ENCODE peak calls at places on chromosomes 6 and 20, in ten cellular contexts. Q is ovary, K is IMR-90, X is right lobe of liver, Z is heart left ventricle, B is uterus, L is HCT116, V is adrenal gland, M is tibial nerve, P is stomach. G is an unnamed sample. For H3K27me3, the result is how much of the 10 kb centered on the place peaks cover.

GRCh38 chr6:71468841-71469750 is 180.5 kb downstream of the OGFRL1 start:
- DNase-seq in V (no peak), K (peak), Q (no peak), L (no peak), M (no peak), Z (no peak), P (no peak), B (peak), X (no peak), G (no peak)

GRCh38 chr6:73062837-73063236 is 162.5 kb downstream of the KHDC1L start:
- DNase-seq in K (no peak), Z (no peak), L (no peak), B (no peak), P (no peak), M (no peak), Q (no peak), V (no peak), X (no peak), G (no peak)

GRCh38 chr6:16362296-16362695 is 123.9 kb downstream of the GMPR start:
- DNase-seq in Q (no peak), K (no peak), L (no peak), M (no peak), B (no peak), V (no peak), Z (no peak), P (no peak), X (no peak), G (no peak)

GRCh38 chr6:96923871-96924493 is 546 bp upstream of the KLHL32 start:
- DNase-seq in L (no peak), Z (no peak), B (no peak), P (no peak), V (no peak), M (no peak), X (no peak), K (no peak), Q (no peak), G (no peak)

GRCh38 chr6:41689171-41690008 is 46.0 kb downstream of the TFEB start:
- DNase-seq in Q (no peak), Z (no peak), P (peak), V (no peak), B (no peak), L (no peak), M (no peak), X (no peak), K (peak), G (no peak)

GRCh38 chr6:7910654-7911344 is at the start of gene TXNDC5:
- DNase-seq in K (peak), B (peak), L (no peak), Q (peak), Z (peak), P (peak), X (peak), V (peak), M (peak), G (peak)

GRCh38 chr20:15756401-15756800 is 816.8 kb downstream of the KIF16B start:
- DNase-seq in Z (no peak), L (no peak), X (no peak), Q (no peak), P (no peak), V (no peak), K (no peak), B (no peak), M (no peak), G (no peak)

GRCh38 chr6:46491201-46491788 is at the start of gene RCAN2:
- DNase-seq in Q (peak), L (peak), X (peak), Z (peak), B (peak), P (peak), K (peak), V (peak), M (peak), G (peak)

GRCh38 chr20:44803383-44803941 is 6.9 kb downstream of the RIMS4 start:
- DNase-seq in Q (no peak), P (no peak), M (no peak), B (no peak), L (no peak), V (no peak), Z (no peak), X (no peak), K (no peak), G (no peak)

GRCh38 chr6:38632490-38632889 is 7.2 kb downstream of the BTBD9 start:
- DNase-seq in L (no peak), B (no peak), Z (no peak), P (no peak), X (no peak), V (no peak), M (no peak), K (no peak), Q (no peak), G (no peak)

GRCh38 chr6:153856929-153857376 is 182.1 kb upstream of the OPRM1 start:
- DNase-seq in B (no peak), M (no peak), V (no peak), L (no peak), Z (no peak), Q (no peak), K (no peak), X (no peak), P (no peak), G (no peak)

GRCh38 chr6:149940673-149940984 is 1.2 kb upstream of the ULBP2 start:
- DNase-seq in P (no peak), L (no peak), M (no peak), B (no peak), X (no peak), K (no peak), V (peak), Q (no peak), Z (no peak), G (no peak)

GRCh38 chr20:63732118-63733095 is 4.1 kb upstream of the LIME1 start:
- DNase-seq in K (no peak), M (no peak), V (no peak), B (no peak), Z (no peak), L (no peak), Q (no peak), P (no peak), X (peak), G (no peak)

GRCh38 chr6:131946992-131947955 is 3.9 kb downstream of the CCN2 start:
- DNase-seq in L (no peak), X (no peak), M (no peak), Z (no peak), P (no peak), V (no peak), Q (no peak), B (no peak), K (peak), G (no peak)

GRCh38 chr20:8639112-8639778 is 429.6 kb upstream of the PLCB4 start:
- DNase-seq in X (no peak), P (no peak), B (no peak), V (no peak), Z (no peak), M (no peak), L (no peak), Q (no peak), K (no peak), G (no peak)

GRCh38 chr20:57272883-57273282 is 6.4 kb upstream of the BMP7 start:
- DNase-seq in P (no peak), V (no peak), M (no peak), L (no peak), B (no peak), X (no peak), K (no peak), Z (no peak), Q (no peak), G (no peak)

GRCh38 chr6:118905851-118906250 is 11.9 kb downstream of the ASF1A start:
- DNase-seq in X (no peak), P (no peak), Q (no peak), L (no peak), K (no peak), B (no peak), M (no peak), Z (no peak), V (no peak), G (no peak)

GRCh38 chr20:17795449-17796095 is 95.8 kb downstream of the BANF2 start:
- DNase-seq in B (no peak), L (no peak), Q (no peak), P (no peak), M (no peak), K (no peak), Z (peak), V (no peak), X (peak), G (no peak)

GRCh38 chr6:5422321-5422915 is 161.1 kb downstream of the FARS2 start:
- DNase-seq in P (peak), M (no peak), B (no peak), Q (no peak), Z (no peak), L (peak), X (no peak), V (no peak), K (peak), G (peak)

GRCh38 chr20:10789386-10789785 is 115.6 kb upstream of the JAG1 start:
- DNase-seq in Q (no peak), X (no peak), P (no peak), K (no peak), V (no peak), M (no peak), Z (no peak), L (peak), B (no peak), G (no peak)

GRCh38 chr6:27312146-27312949 is at the start of gene POM121L2:
- DNase-seq in Q (peak), X (peak), P (peak), B (no peak), V (peak), Z (peak), M (no peak), K (peak), L (no peak), G (peak)

GRCh38 chr20:39252035-39252434 is 289.9 kb downstream of the DHX35 start:
- DNase-seq in M (no peak), X (no peak), B (no peak), L (no peak), Q (no peak), P (no peak), V (no peak), K (no peak), Z (no peak), G (no peak)

GRCh38 chr20:10672579-10673127 is 1.1 kb downstream of the JAG1 start:
- DNase-seq in Q (peak), V (peak), P (peak), Z (peak), K (peak), M (no peak), B (peak), X (peak), L (no peak), G (peak)

GRCh38 chr6:162387723-162388382 is 339.7 kb downstream of the PRKN start:
- DNase-seq in P (no peak), Z (peak), B (no peak), L (no peak), X (no peak), Q (no peak), K (no peak), M (peak), V (no peak), G (no peak)

GRCh38 chr6:143015300-143015706 is 45.4 kb upstream of the AIG1 start:
- DNase-seq in X (no peak), K (no peak), M (no peak), V (no peak), B (no peak), P (no peak), Q (no peak), Z (no peak), L (no peak), G (no peak)

GRCh38 chr20:48850681-48851299 is 23.0 kb upstream of the PREX1 start:
- DNase-seq in B (no peak), X (no peak), Z (no peak), Q (no peak), P (no peak), V (no peak), K (no peak), L (no peak), M (no peak), G (no peak)

GRCh38 chr6:106731843-106732160 is 102.4 kb downstream of the QRSL1 start:
- DNase-seq in Q (no peak), M (no peak), X (no peak), L (no peak), Z (no peak), P (no peak), K (no peak), V (no peak), B (no peak), G (no peak)

GRCh38 chr6:126143650-126144260 is 157.4 kb downstream of the TRMT11 start:
- DNase-seq in M (no peak), Z (no peak), K (no peak), Q (no peak), P (no peak), L (no peak), X (no peak), B (no peak), V (no peak), G (no peak)

GRCh38 chr6:130365166-130366010 is 429 bp upstream of the TMEM200A start:
- DNase-seq in K (peak), V (peak), P (peak), Q (peak), M (peak), L (peak), X (no peak), B (peak), Z (peak), G (peak)

GRCh38 chr6:41614713-41615112 is 23.6 kb upstream of the MDFI start:
- DNase-seq in B (no peak), M (no peak), Q (no peak), K (no peak), V (no peak), L (no peak), Z (no peak), P (no peak), X (no peak), G (no peak)

GRCh38 chr6:84220809-84221409 is 6.5 kb downstream of the CEP162 start:
- DNase-seq in V (no peak), X (no peak), Z (no peak), L (peak), Q (no peak), K (peak), M (no peak), P (no peak), B (no peak), G (no peak)

DNA sequence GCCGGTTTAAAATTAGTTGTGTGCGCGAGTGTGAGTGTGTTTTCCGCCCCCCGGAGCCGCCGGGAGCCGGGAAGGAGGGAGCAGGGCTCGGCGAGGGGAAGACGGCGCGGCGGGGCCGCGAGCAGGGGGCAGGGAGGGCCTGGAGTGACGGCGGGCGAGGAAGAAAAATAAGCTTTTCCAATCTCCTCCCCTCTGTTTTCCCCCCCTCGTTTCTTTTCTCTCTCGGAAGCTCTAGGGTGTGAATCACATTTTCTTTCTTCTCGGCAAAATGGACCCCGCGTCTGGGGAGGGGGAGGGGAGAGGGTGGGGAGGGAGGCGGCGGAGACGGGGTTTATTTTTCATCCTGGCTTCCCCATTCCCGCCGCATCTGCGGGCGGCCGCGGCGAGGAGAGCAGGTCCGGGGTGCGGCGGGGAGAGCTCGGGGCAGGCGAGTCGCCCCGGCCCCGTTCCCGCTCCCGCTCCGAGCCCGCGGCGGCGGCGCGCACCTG is 881 bp downstream of the BICRAL start:
- DNase-seq in P (peak), Z (peak), B (peak), K (peak), V (peak), Q (peak), M (peak), X (peak), L (peak), G (peak)
- TF ChIP-seq POLR2A in P (no peak), Z (peak), B (peak), K (peak), V (peak), Q (peak), M (peak), X (peak), L (no peak), G (peak)

DNA sequence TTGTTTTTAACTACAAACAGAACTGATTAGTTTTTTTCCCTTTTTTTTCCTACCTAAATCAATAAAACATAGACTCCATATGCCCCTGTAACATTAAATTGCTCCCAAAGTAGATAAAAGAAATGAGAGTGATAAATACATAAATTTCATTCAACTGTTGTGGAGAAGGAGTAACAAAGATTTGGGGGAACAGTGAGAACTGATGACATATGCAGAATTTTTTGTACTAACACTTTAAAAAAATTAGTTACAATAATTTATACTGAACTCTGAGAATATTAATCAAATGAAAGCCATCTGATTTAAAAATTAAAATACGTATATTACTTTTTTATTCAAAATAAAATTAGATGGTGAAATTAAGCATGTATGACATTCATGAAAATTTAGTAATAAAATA is 195.7 kb downstream of the COL19A1 start:
- DNase-seq in Z (no peak), P (no peak), V (no peak), L (no peak), Q (no peak), M (no peak), X (no peak), B (no peak), K (no peak), G (no peak)
- H3K27me3 ChIP-seq in Z (under half), P (under half), V (under half), L (under half), Q (under half), M (under half), X (under half), B (under half), K (under half), G (under half)

DNA sequence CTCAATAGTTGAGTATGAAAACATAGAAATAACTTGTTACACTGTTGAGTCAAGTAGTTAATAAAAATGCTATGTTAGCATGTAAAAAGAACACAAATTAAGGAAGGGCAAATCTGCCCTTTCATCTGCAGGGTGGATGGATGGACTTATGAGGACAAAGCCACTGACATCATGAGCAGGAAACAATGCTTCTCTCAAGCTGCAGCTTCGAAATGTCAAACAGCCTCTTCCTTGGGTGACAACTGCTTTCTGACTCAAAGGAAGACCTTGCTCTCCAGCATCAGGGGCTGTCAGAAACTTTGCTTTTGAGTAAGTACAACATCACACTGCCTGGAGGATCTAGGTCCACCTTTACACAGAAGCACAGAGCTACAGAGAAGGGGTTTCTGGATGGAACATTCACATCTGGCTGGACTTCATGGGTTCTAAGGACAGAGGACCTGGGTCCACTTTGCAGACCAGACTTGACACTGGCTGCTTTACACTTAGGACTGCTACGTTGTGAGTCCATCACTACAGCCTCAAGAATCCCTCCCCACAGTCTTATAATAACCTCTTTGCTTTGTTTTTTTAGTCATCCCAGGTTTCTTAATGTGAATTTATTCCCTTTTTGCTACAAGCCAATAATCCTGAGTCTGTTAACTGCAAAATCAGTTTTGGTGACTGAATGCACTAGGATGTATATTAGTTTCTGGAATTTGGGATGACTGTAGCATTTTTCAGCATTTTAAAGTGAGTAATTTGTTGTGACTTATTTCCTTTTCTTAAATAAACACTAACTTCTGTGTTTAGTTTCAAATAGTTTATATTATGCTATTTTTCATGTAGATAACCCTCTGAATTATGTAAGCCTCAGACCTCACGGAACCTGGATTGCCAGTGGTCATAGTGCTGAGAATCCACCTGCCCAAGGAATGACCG is 5.7 kb downstream of the CST1 start:
- DNase-seq in X (no peak), Q (no peak), P (no peak), K (peak), B (no peak), Z (no peak), M (no peak), L (no peak), V (no peak), G (no peak)
- TF ChIP-seq CTCF in X (no peak), Q (no peak), P (no peak), K (no peak), B (no peak), Z (no peak), M (no peak), L (no peak), V (no peak), G (no peak)

DNA sequence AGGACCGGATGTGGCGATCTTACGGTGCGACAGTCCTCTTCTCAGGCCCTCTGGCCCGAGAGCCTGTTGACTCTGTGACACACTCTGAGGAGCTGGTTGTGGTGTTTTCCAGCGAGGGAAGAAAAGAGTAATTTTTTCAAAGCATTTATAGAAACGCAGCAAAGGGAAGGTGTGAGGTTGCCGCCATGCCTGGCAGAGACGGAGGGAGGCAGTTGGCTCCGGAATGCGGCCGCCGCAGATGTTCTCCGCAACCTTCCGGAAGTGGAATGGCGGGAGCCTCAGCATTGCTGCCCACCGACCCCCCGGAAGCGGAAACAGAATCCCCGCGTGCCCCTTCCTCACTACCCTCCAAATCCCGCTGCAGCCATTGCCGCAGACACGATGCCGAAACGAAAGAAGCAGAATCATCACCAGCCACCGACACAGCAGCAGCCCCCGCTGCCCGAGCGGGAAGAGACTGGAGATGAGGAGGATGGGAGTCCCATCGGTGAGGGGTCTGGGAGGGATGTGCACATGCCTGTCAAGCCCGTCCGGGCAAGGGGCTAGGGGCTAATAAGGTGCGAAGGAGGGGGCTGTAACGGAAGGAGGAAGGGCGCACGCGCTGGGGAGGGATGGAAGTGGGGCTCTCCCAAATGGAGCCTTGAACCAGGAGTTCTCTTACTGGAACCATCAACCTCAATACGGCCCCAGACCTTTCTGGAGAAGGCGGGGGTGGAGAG is at the start of gene PRR3:
- DNase-seq in Q (peak), K (peak), L (no peak), P (peak), M (peak), V (peak), X (peak), B (peak), Z (peak), G (peak)
- TF ChIP-seq POLR2A in Q (peak), K (peak), L (peak), P (no peak), M (no peak), V (peak), X (peak), B (peak), Z (peak), G (peak)

G was measured in body of pancreas.